ENCODE peak calls at places on chromosome 14, in seven cellular contexts. E is CD8-positive, alpha-beta T cell; I is A673; H is colonic mucosa; X is breast epithelium; V is H9; Y is heart right ventricle. T is an unnamed sample. For H3K27me3 and H3K4me1, the result is how much of the 10 kb centered on the place peaks cover.

GRCh38 chr14:98198385-98198784 is 1073.6 kb downstream of the BCL11B start:
- DNase-seq in E (peak), I (no peak), H (no peak), X (no peak), V (no peak), Y (no peak), T (no peak)

GRCh38 chr14:80946797-80947196 is 5.3 kb upstream of the CEP128 start:
- DNase-seq in E (no peak), I (no peak), H (no peak), X (no peak), V (no peak), Y (no peak), T (no peak)

GRCh38 chr14:104318558-104319488 is 180.4 kb downstream of the KIF26A start:
- DNase-seq in E (peak), I (no peak), H (peak), X (no peak), V (no peak), Y (peak), T (no peak)

GRCh38 chr14:92670967-92671366 is 77.5 kb downstream of the LGMN start:
- DNase-seq in E (no peak), I (no peak), H (no peak), X (no peak), V (no peak), Y (no peak), T (no peak)

GRCh38 chr14:30855345-30856037 is 18.9 kb upstream of the COCH start:
- DNase-seq in E (no peak), I (no peak), H (no peak), X (no peak), V (no peak), Y (no peak), T (no peak)

GRCh38 chr14:91063119-91063518 is 2.7 kb upstream of the RPS6KA5 start:
- DNase-seq in E (no peak), I (no peak), H (no peak), X (no peak), V (no peak), Y (no peak), T (no peak)

GRCh38 chr14:79417961-79418360 is 793.3 kb downstream of the DIO2 start:
- DNase-seq in E (no peak), I (no peak), H (no peak), X (no peak), V (no peak), Y (no peak), T (no peak)

GRCh38 chr14:104305511-104306449 is 167.4 kb downstream of the KIF26A start:
- DNase-seq in E (no peak), I (no peak), H (no peak), X (no peak), V (no peak), Y (no peak), T (no peak)

GRCh38 chr14:93898081-93898611 is 29.0 kb upstream of the FAM181A start:
- DNase-seq in E (no peak), I (no peak), H (no peak), X (no peak), V (no peak), Y (no peak), T (no peak)

GRCh38 chr14:38261620-38262019 is 5.7 kb upstream of the CLEC14A start:
- DNase-seq in E (no peak), I (no peak), H (no peak), X (no peak), V (no peak), Y (no peak), T (no peak)

GRCh38 chr14:67680941-67681340 is 6.5 kb upstream of the VTI1B start:
- DNase-seq in E (no peak), I (no peak), H (no peak), X (no peak), V (no peak), Y (no peak), T (no peak)

GRCh38 chr14:77027538-77028383 is 747 bp downstream of the IRF2BPL start:
- DNase-seq in E (peak), I (peak), H (peak), X (peak), V (peak), Y (peak), T (peak)

GRCh38 chr14:34113051-34113511 is 162.2 kb upstream of the EGLN3 start:
- DNase-seq in E (no peak), I (peak), H (no peak), X (peak), V (no peak), Y (no peak), T (peak)

GRCh38 chr14:71300474-71301359 is 393.5 kb downstream of the PCNX1 start:
- DNase-seq in E (no peak), I (no peak), H (no peak), X (no peak), V (no peak), Y (no peak), T (no peak)

GRCh38 chr14:104342435-104343293 is 204.3 kb downstream of the KIF26A start:
- DNase-seq in E (no peak), I (no peak), H (no peak), X (no peak), V (peak), Y (no peak), T (peak)

GRCh38 chr14:105859717-105860614 is 333.6 kb downstream of the TMEM121 start:
- DNase-seq in E (peak), I (no peak), H (no peak), X (no peak), V (no peak), Y (no peak), T (no peak)

GRCh38 chr14:79638647-79639266 is 572.5 kb downstream of the DIO2 start:
- DNase-seq in E (no peak), I (no peak), H (no peak), X (no peak), V (no peak), Y (no peak), T (no peak)

GRCh38 chr14:73295198-73295796 is 58.0 kb downstream of the PAPLN start:
- DNase-seq in E (peak), I (peak), H (no peak), X (no peak), V (no peak), Y (peak), T (no peak)

GRCh38 chr14:67943947-67944346 is 124.4 kb downstream of the RAD51B start:
- DNase-seq in E (peak), I (peak), H (peak), X (peak), V (peak), Y (peak), T (peak)

GRCh38 chr14:106843951-106844483 is 1317.6 kb downstream of the TMEM121 start:
- DNase-seq in E (no peak), I (no peak), H (peak), X (peak), V (no peak), Y (peak), T (peak)

GRCh38 chr14:92520102-92520651 is 6.6 kb downstream of the RIN3 start:
- DNase-seq in E (no peak), I (no peak), H (no peak), X (no peak), V (no peak), Y (no peak), T (no peak)

GRCh38 chr14:70879448-70879847 is 27.8 kb upstream of the PCNX1 start:
- DNase-seq in E (no peak), I (no peak), H (no peak), X (no peak), V (no peak), Y (no peak), T (no peak)

GRCh38 chr14:104972301-104973211 is 5.6 kb downstream of the AHNAK2 start:
- DNase-seq in E (no peak), I (no peak), H (peak), X (peak), V (no peak), Y (no peak), T (no peak)

GRCh38 chr14:28609228-28609828 is 157.3 kb upstream of the FOXG1 start:
- DNase-seq in E (no peak), I (peak), H (peak), X (peak), V (peak), Y (peak), T (peak)

GRCh38 chr14:31124197-31124596 is 83.4 kb downstream of the HECTD1 start:
- DNase-seq in E (peak), I (no peak), H (no peak), X (no peak), V (no peak), Y (no peak), T (no peak)

GRCh38 chr14:32197919-32198318 is 3.9 kb upstream of the RNU6-7 start:
- DNase-seq in E (no peak), I (no peak), H (no peak), X (no peak), V (no peak), Y (no peak), T (no peak)

GRCh38 chr14:87863047-87863446 is 129.9 kb downstream of the GALC start:
- DNase-seq in E (no peak), I (no peak), H (no peak), X (no peak), V (no peak), Y (no peak), T (no peak)

GRCh38 chr14:73339846-73340565 is 102.7 kb downstream of the PAPLN start:
- DNase-seq in E (no peak), I (no peak), H (no peak), X (no peak), V (no peak), Y (no peak), T (no peak)

GRCh38 chr14:94483729-94484275 is 7.8 kb upstream of the SERPINA9 start:
- DNase-seq in E (no peak), I (no peak), H (no peak), X (no peak), V (no peak), Y (no peak), T (no peak)

GRCh38 chr14:87529081-87529480 is 463.9 kb downstream of the GALC start:
- DNase-seq in E (no peak), I (no peak), H (no peak), X (no peak), V (peak), Y (no peak), T (peak)

GRCh38 chr14:33987565-33988080 is 36.7 kb upstream of the EGLN3 start:
- DNase-seq in E (no peak), I (no peak), H (no peak), X (no peak), V (no peak), Y (no peak), T (no peak)

GRCh38 chr14:54719406-54719805 is 152.5 kb downstream of the SAMD4A start:
- DNase-seq in E (no peak), I (no peak), H (no peak), X (no peak), V (no peak), Y (no peak), T (no peak)

GRCh38 chr14:96821501-96821900 is 24.3 kb downstream of the VRK1 start:
- DNase-seq in E (no peak), I (no peak), H (no peak), X (no peak), V (no peak), Y (no peak), T (no peak)

GRCh38 chr14:71050227-71050823 is 143.1 kb downstream of the PCNX1 start:
- DNase-seq in E (no peak), I (peak), H (no peak), X (no peak), V (no peak), Y (no peak), T (no peak)

GRCh38 chr14:37697489-37698121 is 102.2 kb downstream of the TTC6 start:
- DNase-seq in E (no peak), I (no peak), H (no peak), X (no peak), V (no peak), Y (no peak), T (no peak)

GRCh38 chr14:32100175-32100574 is 23.1 kb downstream of the ARHGAP5 start:
- DNase-seq in E (no peak), I (no peak), H (no peak), X (no peak), V (no peak), Y (no peak), T (no peak)

DNA sequence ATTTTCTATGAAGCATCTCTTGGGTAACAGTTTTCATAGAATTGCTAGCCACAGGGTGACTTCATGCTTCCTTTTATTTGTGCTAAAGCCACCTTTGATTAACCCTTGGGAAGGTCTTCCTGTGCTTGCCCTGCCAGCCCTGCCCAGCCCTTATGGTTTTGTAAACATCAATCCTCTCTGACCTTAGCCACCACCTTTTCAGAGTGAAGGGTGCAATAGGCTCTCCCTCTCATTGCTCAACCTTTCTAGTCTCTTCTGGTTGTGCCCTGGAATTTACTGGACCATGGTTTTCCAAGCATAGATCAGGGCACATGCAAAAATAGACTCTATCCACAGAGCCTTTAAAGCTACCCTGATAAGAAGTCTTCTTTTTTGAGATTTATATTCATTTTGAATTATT is 77.7 kb upstream of the FRMD6 start:
- DNase-seq in E (no peak), I (no peak), H (no peak), X (no peak), V (no peak), Y (no peak), T (no peak)
- H3K27me3 ChIP-seq in E (under half), I (under half), H (under half), X (under half), V (under half), Y (under half), T (under half)

GRCh38 chr14:75050852-75051555 is at the start of gene MLH3:
- DNase-seq in E (peak), I (peak), H (peak), X (peak), V (peak), Y (peak), T (peak)

GRCh38 chr14:75048101-75048500 is 3.2 kb downstream of the MLH3 start:
- DNase-seq in E (no peak), I (no peak), H (no peak), X (no peak), V (no peak), Y (no peak), T (no peak)

GRCh38 chr14:75047506-75047905 is 3.8 kb downstream of the MLH3 start:
- DNase-seq in E (no peak), I (no peak), H (no peak), X (no peak), V (no peak), Y (no peak), T (no peak)

GRCh38 chr14:75049731-75050201 is 1.5 kb downstream of the MLH3 start:
- DNase-seq in E (no peak), I (no peak), H (no peak), X (no peak), V (no peak), Y (no peak), T (no peak)

GRCh38 chr14:75049136-75049535 is 2.1 kb downstream of the MLH3 start:
- DNase-seq in E (no peak), I (no peak), H (no peak), X (no peak), V (no peak), Y (no peak), T (no peak)
- H3K4me1 ChIP-seq in E (under half), I (under half), H (under half), X (under half), V (under half), Y (under half), T (under half)

DNA sequence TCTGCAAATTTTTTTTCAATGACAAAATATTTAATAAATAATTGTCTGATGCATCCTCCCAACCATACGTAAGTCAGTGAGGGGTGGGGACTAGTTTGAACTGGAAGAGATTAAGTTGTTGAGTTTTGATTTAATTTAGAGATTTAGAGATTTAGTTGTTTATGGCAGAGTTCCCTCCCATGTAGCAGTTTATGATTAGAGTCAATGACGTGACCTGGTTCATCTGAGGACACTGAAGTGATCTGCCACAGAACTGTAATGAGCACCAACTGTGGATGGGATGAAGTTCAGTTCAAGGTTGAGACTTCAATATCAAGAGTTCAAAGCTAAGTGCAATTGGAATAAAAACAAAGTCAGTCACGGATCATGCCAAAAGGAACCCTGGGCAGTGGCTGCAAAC is 609.3 kb downstream of the NOVA1 start:
- DNase-seq in E (no peak), I (no peak), H (no peak), X (no peak), V (no peak), Y (no peak), T (no peak)
- H3K27me3 ChIP-seq in E (under half), I (under half), H (under half), X (under half), V (under half), Y (under half), T (under half)

GRCh38 chr14:55851301-55851700 is 266.9 kb upstream of the PELI2 start:
- DNase-seq in E (no peak), I (peak), H (no peak), X (no peak), V (no peak), Y (no peak), T (no peak)
- H3K4me1 ChIP-seq in E (under half), I (under half), H (under half), X (under half), V (under half), Y (under half), T (under half)

DNA sequence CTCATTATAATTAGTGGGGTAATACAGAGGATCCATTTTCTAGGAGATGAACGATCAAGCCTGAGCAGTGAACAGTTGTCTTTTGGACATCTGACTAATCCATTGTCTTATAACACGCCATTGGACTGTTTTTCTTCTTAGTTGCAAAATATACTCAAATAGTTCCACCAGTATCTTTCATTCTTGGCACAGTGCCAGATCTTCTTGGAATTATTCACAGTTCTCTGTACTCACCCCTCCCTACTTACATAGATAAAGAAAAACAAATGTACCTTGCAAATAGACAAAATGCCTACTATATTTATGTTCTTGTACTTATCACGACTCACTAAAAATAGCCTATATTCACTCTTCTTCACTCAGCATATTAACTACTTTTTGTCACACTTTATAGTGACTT is 3.8 kb downstream of the CBLN3 start:
- DNase-seq in E (no peak), I (peak), H (no peak), X (no peak), V (no peak), Y (no peak), T (no peak)
- H3K27me3 ChIP-seq in E (under half), I (under half), H (under half), X (under half), V (under half), Y (under half), T (under half)

GRCh38 chr14:35336171-35337073 is 44.2 kb downstream of the PSMA6 start:
- DNase-seq in E (no peak), I (no peak), H (peak), X (peak), V (peak), Y (peak), T (no peak)
- H3K4me1 ChIP-seq in E (under half), I (under half), H (half or more), X (under half), V (under half), Y (half or more), T (under half)

DNA sequence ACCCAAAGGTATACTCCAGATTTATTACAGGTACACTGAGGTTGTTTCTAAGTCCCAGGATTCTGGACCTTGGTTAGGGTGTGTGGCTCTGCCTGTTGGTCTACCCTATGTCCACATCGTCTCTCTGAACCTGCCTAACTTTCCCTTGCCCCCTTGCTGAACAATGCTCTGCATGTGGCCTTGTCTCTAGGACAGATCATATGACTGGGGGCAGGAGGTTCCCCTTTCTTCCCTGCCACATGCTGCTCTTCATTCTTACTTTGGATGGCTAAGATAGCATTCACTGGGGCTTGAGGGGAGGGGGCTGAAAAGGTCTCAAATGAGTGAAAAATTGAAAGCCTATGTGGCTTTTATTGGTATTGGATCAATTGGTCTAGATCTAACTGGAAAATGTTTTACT is 49.2 kb downstream of the MBIP start:
- DNase-seq in E (no peak), I (no peak), H (no peak), X (no peak), V (no peak), Y (no peak), T (no peak)
- H3K27me3 ChIP-seq in E (under half), I (half or more), H (under half), X (under half), V (under half), Y (half or more), T (under half)

DNA sequence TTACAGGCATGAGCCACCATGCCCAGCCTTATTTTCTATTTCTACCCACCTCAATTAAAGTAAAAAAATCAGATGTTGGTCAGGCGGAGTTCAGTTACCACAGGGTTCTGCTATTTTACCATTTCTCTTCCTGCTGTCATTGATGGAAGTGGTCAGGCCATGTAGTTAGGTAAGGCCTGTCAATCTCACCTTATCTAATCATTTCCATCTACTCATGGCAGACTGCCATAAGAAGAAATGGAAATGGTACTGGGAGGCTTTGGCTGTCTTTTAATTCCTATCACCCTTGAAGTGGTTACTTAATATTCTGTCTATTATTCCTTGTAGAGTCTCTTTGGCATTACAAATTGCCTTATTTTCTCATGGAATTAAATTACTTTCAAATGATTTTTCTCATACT is 198.5 kb downstream of the DACT1 start:
- DNase-seq in E (no peak), I (no peak), H (no peak), X (no peak), V (no peak), Y (no peak), T (no peak)
- H3K4me1 ChIP-seq in E (under half), I (under half), H (under half), X (under half), V (under half), Y (under half), T (under half)